ENCODE peak calls at places on chromosomes 12 and 14, in five cellular contexts. N, J, K, Q and W are unnamed samples.

GRCh38 chr12:105995986-105996385 is 142.8 kb downstream of the NUAK1 start:
- DNase-seq in N (peak), J (no peak), K (no peak), Q (no peak), W (no peak)

GRCh38 chr12:56808954-56809353 is 45.8 kb downstream of the HSD17B6 start:
- DNase-seq in N (no peak), J (no peak), K (no peak), Q (peak), W (peak)

GRCh38 chr14:64604001-64604400 is 54.2 kb downstream of the PPP1R36 start:
- DNase-seq in N (no peak), J (no peak), K (no peak), Q (no peak), W (no peak)

GRCh38 chr12:27969901-27970390 is 2.6 kb downstream of the PTHLH start:
- DNase-seq in N (peak), J (peak), K (peak), Q (peak), W (peak)

GRCh38 chr14:99247091-99247729 is 24.8 kb downstream of the BCL11B start:
- DNase-seq in N (no peak), J (no peak), K (no peak), Q (no peak), W (no peak)

GRCh38 chr12:105878964-105879363 is 259.8 kb downstream of the NUAK1 start:
- DNase-seq in N (peak), J (no peak), K (no peak), Q (no peak), W (no peak)

GRCh38 chr12:131592972-131593371 is 117.9 kb upstream of the SFSWAP start:
- DNase-seq in N (no peak), J (no peak), K (no peak), Q (peak), W (no peak)

GRCh38 chr12:100208834-100209233 is 8.2 kb downstream of the ACTR6 start:
- DNase-seq in N (no peak), J (no peak), K (no peak), Q (no peak), W (no peak)

GRCh38 chr14:64971890-64972785 is at the start of gene RAB15:
- DNase-seq in N (peak), J (no peak), K (no peak), Q (no peak), W (peak)

GRCh38 chr12:132764231-132764630 is 2.6 kb upstream of the ANKLE2 start:
- DNase-seq in N (no peak), J (no peak), K (no peak), Q (no peak), W (no peak)